ENCODE peak calls at places on chromosomes 1 and 21, in six cellular contexts. I is endothelial cell, Z is hepatocyte, G is kidney, B is mesothelial cell of epicardium, A is uterus. L is an unnamed sample.

GRCh38 chr1:43207229-43207853 is 35.2 kb downstream of the CFAP57 start:
- DNase-seq in I (no peak), Z (peak), G (no peak), B (no peak), A (no peak), L (no peak)

GRCh38 chr1:201614262-201615015 is 75.5 kb downstream of the NAV1 start:
- DNase-seq in I (peak), Z (peak), G (peak), B (no peak), A (no peak), L (no peak)

GRCh38 chr1:156625436-156626078 is 6.3 kb downstream of the HAPLN2 start:
- DNase-seq in I (peak), Z (peak), G (peak), B (no peak), A (peak), L (peak)

GRCh38 chr1:54926955-54927354 is 40.0 kb upstream of the DHCR24 start:
- DNase-seq in I (no peak), Z (no peak), G (no peak), B (no peak), A (no peak), L (no peak)

GRCh38 chr1:188367669-188368068 is 1538.9 kb downstream of the PLA2G4A start:
- DNase-seq in I (no peak), Z (no peak), G (no peak), B (no peak), A (no peak), L (no peak)

GRCh38 chr21:24729568-24729967 is 877.7 kb downstream of the MRPL39 start:
- DNase-seq in I (no peak), Z (no peak), G (no peak), B (no peak), A (no peak), L (no peak)

GRCh38 chr1:187840557-187840956 is 1011.8 kb downstream of the PLA2G4A start:
- DNase-seq in I (no peak), Z (peak), G (no peak), B (no peak), A (no peak), L (no peak)

GRCh38 chr1:1891349-1892078 is 627 bp upstream of the GNB1 start:
- DNase-seq in I (peak), Z (peak), G (peak), B (no peak), A (peak), L (peak)

GRCh38 chr1:43549921-43550597 is 19.4 kb downstream of the PTPRF start:
- DNase-seq in I (peak), Z (peak), G (peak), B (peak), A (peak), L (no peak)

GRCh38 chr1:109937738-109938137 is 27.1 kb downstream of the CSF1 start:
- DNase-seq in I (no peak), Z (no peak), G (no peak), B (no peak), A (no peak), L (no peak)

GRCh38 chr1:9294910-9295636 is 2.4 kb downstream of the SPSB1 start:
- DNase-seq in I (no peak), Z (peak), G (no peak), B (no peak), A (no peak), L (no peak)

GRCh38 chr1:231106347-231106746 is 55.5 kb upstream of the TRIM67 start:
- DNase-seq in I (no peak), Z (peak), G (no peak), B (no peak), A (no peak), L (no peak)

GRCh38 chr1:16420719-16421118 is 16.5 kb downstream of the SPATA21 start:
- DNase-seq in I (no peak), Z (no peak), G (no peak), B (no peak), A (no peak), L (peak)

GRCh38 chr1:221431068-221431651 is 310.7 kb downstream of the DUSP10 start:
- DNase-seq in I (no peak), Z (no peak), G (no peak), B (no peak), A (no peak), L (no peak)

GRCh38 chr1:179310271-179310670 is 16.7 kb downstream of the SOAT1 start:
- DNase-seq in I (no peak), Z (no peak), G (no peak), B (no peak), A (no peak), L (no peak)

GRCh38 chr1:17167041-17167782 is 37.7 kb upstream of the PADI1 start:
- DNase-seq in I (no peak), Z (no peak), G (no peak), B (no peak), A (no peak), L (no peak)

GRCh38 chr1:232476538-232476950 is 153.4 kb downstream of the SIPA1L2 start:
- DNase-seq in I (no peak), Z (no peak), G (no peak), B (no peak), A (no peak), L (no peak)

GRCh38 chr21:37758997-37759396 is 157.3 kb downstream of the KCNJ6 start:
- DNase-seq in I (peak), Z (peak), G (no peak), B (no peak), A (no peak), L (no peak)

GRCh38 chr1:243432136-243432535 is 176.3 kb downstream of the SDCCAG8 start:
- DNase-seq in I (no peak), Z (no peak), G (no peak), B (no peak), A (no peak), L (no peak)

GRCh38 chr1:59422921-59423575 is 126.2 kb downstream of the FGGY start:
- DNase-seq in I (peak), Z (peak), G (peak), B (no peak), A (peak), L (no peak)

GRCh38 chr1:57411262-57411661 is 12.6 kb downstream of the DAB1 start:
- DNase-seq in I (no peak), Z (no peak), G (peak), B (no peak), A (no peak), L (no peak)

GRCh38 chr21:14773777-14774345 is 227.7 kb upstream of the SAMSN1 start:
- DNase-seq in I (peak), Z (peak), G (no peak), B (no peak), A (peak), L (no peak)

GRCh38 chr1:202584707-202585590 is 125.3 kb downstream of the SYT2 start:
- DNase-seq in I (no peak), Z (no peak), G (no peak), B (no peak), A (no peak), L (no peak)

GRCh38 chr1:6419803-6420593 is at the start of gene HES2:
- DNase-seq in I (no peak), Z (peak), G (peak), B (no peak), A (no peak), L (no peak)

GRCh38 chr1:21175670-21176581 is 771 bp downstream of the EIF4G3 start:
- DNase-seq in I (peak), Z (peak), G (peak), B (no peak), A (peak), L (peak)

GRCh38 chr1:28056129-28056925 is 32.1 kb downstream of the EYA3 start:
- DNase-seq in I (no peak), Z (no peak), G (no peak), B (no peak), A (no peak), L (peak)

GRCh38 chr1:22527555-22528296 is 35.6 kb upstream of the EPHA8 start:
- DNase-seq in I (no peak), Z (no peak), G (no peak), B (no peak), A (no peak), L (no peak)

GRCh38 chr1:12620142-12620865 is 2.3 kb upstream of the DHRS3 start:
- DNase-seq in I (no peak), Z (no peak), G (no peak), B (no peak), A (no peak), L (no peak)

GRCh38 chr1:31410871-31411270 is 2.1 kb upstream of the SERINC2 start:
- DNase-seq in I (no peak), Z (no peak), G (no peak), B (no peak), A (no peak), L (no peak)

GRCh38 chr1:46444466-46444865 is 45.2 kb upstream of the DMBX1 start:
- DNase-seq in I (no peak), Z (no peak), G (no peak), B (no peak), A (no peak), L (no peak)

GRCh38 chr1:36864182-36865079 is 169.9 kb downstream of the GRIK3 start:
- DNase-seq in I (peak), Z (no peak), G (peak), B (no peak), A (no peak), L (no peak)

GRCh38 chr1:169525391-169525790 is 39.6 kb upstream of the SLC19A2 start:
- DNase-seq in I (no peak), Z (no peak), G (no peak), B (no peak), A (no peak), L (no peak)

GRCh38 chr1:172397221-172397620 is 23.3 kb upstream of the C1orf105 start:
- DNase-seq in I (no peak), Z (no peak), G (no peak), B (no peak), A (no peak), L (no peak)

GRCh38 chr1:230791986-230792564 is 44.9 kb downstream of the CAPN9 start:
- DNase-seq in I (no peak), Z (no peak), G (no peak), B (no peak), A (no peak), L (no peak)

GRCh38 chr1:200921571-200922110 is 26.9 kb downstream of the INAVA start:
- DNase-seq in I (no peak), Z (no peak), G (peak), B (no peak), A (no peak), L (no peak)

GRCh38 chr1:205424881-205425635 is 3.2 kb upstream of the LEMD1 start:
- DNase-seq in I (no peak), Z (no peak), G (no peak), B (no peak), A (no peak), L (no peak)

GRCh38 chr1:205420938-205421337 is 918 bp downstream of the LEMD1 start:
- DNase-seq in I (no peak), Z (no peak), G (no peak), B (no peak), A (no peak), L (no peak)

GRCh38 chr1:205423814-205424399 is 2.1 kb upstream of the LEMD1 start:
- DNase-seq in I (no peak), Z (no peak), G (no peak), B (no peak), A (no peak), L (no peak)

GRCh38 chr1:205421728-205422127 is at the start of gene LEMD1:
- DNase-seq in I (no peak), Z (no peak), G (no peak), B (no peak), A (no peak), L (no peak)

DNA sequence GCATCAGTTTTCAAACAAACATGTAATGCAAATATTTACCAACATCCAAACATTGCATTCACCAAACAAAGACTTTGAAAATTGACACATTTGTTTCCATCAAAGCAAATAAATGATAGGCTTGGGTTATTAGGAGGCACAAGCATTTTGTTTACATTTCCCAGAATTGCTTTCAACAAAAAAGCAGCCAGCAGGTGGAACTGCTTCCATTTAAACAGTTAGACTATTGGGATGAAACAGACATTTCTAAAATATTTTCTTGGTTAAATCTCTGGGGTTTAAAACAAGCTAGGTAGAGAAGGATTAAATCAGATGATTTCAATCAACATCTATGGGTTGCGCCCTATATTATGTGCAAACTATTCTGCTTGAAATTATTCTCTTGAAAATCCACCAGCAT is 1.4 kb upstream of the LEMD1 start:
- DNase-seq in I (no peak), Z (no peak), G (no peak), B (no peak), A (no peak), L (no peak)
- TF ChIP-seq CTCF in I (no peak), Z (peak), G (no peak), B (no peak), A (no peak), L (no peak)

GRCh38 chr1:228198977-228199590 is 8.8 kb upstream of the OBSCN start:
- DNase-seq in I (no peak), Z (no peak), G (no peak), B (no peak), A (no peak), L (no peak)
- TF ChIP-seq CTCF in I (no peak), Z (no peak), G (no peak), B (no peak), A (no peak), L (no peak)

GRCh38 chr1:80929868-80930508 is 870.7 kb upstream of the ADGRL2 start:
- DNase-seq in I (no peak), Z (no peak), G (no peak), B (no peak), A (no peak), L (no peak)
- TF ChIP-seq CTCF in I (no peak), Z (no peak), G (no peak), B (no peak), A (no peak), L (no peak)

DNA sequence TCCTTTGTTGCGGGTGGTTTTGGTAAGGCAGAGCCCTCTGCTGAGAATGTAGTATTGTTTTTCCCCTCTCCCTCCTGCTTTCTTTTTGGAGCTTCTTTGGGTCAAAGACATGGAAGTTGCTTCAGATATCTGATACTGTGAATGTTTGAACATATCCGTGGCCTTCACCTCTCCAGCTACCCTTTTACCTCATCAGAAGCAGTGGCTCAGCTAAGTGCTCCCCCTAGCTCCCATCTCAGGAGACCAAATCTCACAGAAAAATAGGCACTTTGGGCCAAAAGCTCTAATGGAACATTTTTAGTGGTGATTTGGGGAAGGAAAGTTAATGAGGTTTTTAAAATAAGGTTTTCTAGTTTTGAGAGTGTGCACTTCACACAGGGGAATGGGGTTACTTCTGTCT is 6.3 kb downstream of the TMEM200B start:
- DNase-seq in I (no peak), Z (no peak), G (no peak), B (no peak), A (no peak), L (no peak)
- TF ChIP-seq CTCF in I (no peak), Z (peak), G (no peak), B (no peak), A (peak), L (no peak)

DNA sequence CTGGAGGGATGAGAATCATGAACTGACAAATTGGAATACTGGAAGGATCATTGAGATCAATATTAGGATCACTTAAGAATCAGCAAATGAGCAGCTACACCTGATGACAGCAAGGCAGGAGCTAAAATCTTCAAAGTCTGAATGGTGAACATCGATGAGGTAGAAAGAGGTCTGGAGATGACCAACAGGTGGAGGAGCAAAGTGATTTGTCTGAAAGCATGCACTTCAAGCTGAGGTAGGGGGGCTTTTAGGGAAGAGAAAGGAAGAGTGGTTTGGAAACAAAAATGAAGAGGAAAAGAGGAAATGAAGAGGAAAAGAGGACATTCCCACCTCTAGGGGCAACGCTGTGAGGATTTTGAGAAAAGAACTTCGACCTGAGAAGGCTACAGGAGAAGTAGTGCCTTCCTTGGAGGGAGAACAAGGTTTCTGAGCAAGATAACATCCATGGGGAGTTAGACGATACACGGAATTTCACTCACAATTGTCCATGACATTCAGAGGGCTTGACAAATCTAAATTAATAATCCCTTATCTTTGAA is 79.0 kb downstream of the APP start:
- DNase-seq in I (no peak), Z (no peak), G (no peak), B (no peak), A (no peak), L (no peak)
- TF ChIP-seq CTCF in I (no peak), Z (no peak), G (no peak), B (no peak), A (no peak), L (no peak)

L was measured in natural killer cell.